ENCODE peak calls at places on chromosomes 1 and 21, in six cellular contexts. L, J, D, Q, T and N are unnamed samples.

GRCh38 chr1:184889902-184890301 is 84.4 kb downstream of the NIBAN1 start:
- DNase-seq in L (no peak), J (no peak), D (no peak), Q (no peak), T (no peak), N (no peak)

GRCh38 chr1:31371560-31371959 is 1.3 kb downstream of the FABP3 start:
- DNase-seq in L (no peak), J (no peak), D (no peak), Q (no peak), T (no peak), N (no peak)

GRCh38 chr1:59293849-59294248 is 3.0 kb upstream of the FGGY start:
- DNase-seq in L (no peak), J (no peak), D (no peak), Q (no peak), T (no peak), N (no peak)

GRCh38 chr1:29752141-29752540 is 515.8 kb downstream of the PTPRU start:
- DNase-seq in L (no peak), J (no peak), D (peak; percentile 78), Q (no peak), T (no peak), N (peak; percentile 47)

GRCh38 chr1:100606438-100606837 is 68.5 kb downstream of the GPR88 start:
- DNase-seq in L (no peak), J (peak; percentile 40), D (no peak), Q (no peak), T (no peak), N (no peak)

GRCh38 chr1:30198805-30199403 is 524.5 kb downstream of the MATN1 start:
- DNase-seq in L (peak; percentile 56), J (no peak), D (no peak), Q (no peak), T (no peak), N (no peak)

GRCh38 chr1:101187287-101187686 is 49.5 kb upstream of the S1PR1 start:
- DNase-seq in L (no peak), J (no peak), D (no peak), Q (no peak), T (no peak), N (no peak)

GRCh38 chr1:61056674-61057439 is 25.5 kb upstream of the NFIA start:
- DNase-seq in L (peak; percentile 30), J (no peak), D (peak; percentile 51), Q (no peak), T (peak; percentile 65), N (peak; percentile 71)

GRCh38 chr1:61674221-61674620 is 50.7 kb downstream of the TM2D1 start:
- DNase-seq in L (no peak), J (no peak), D (no peak), Q (no peak), T (no peak), N (no peak)

GRCh38 chr1:40078512-40079333 is 18.3 kb downstream of the PPT1 start:
- DNase-seq in L (peak; percentile 69), J (peak; percentile 76), D (peak; percentile 51), Q (no peak), T (peak; percentile 24), N (peak; percentile 47)

GRCh38 chr1:151680391-151680790 is 36.2 kb downstream of the CELF3 start:
- DNase-seq in L (no peak), J (no peak), D (no peak), Q (no peak), T (no peak), N (no peak)

GRCh38 chr1:40256401-40257084 is 1.5 kb upstream of the ZMPSTE24 start:
- DNase-seq in L (no peak), J (no peak), D (no peak), Q (no peak), T (no peak), N (no peak)

GRCh38 chr1:207698822-207699483 is 52.9 kb upstream of the CD46 start:
- DNase-seq in L (peak; percentile 30), J (peak; percentile 78), D (peak; percentile 61), Q (peak; percentile 38), T (peak; percentile 27), N (no peak)

GRCh38 chr1:198906739-198907422 is 268.0 kb downstream of the PTPRC start:
- DNase-seq in L (no peak), J (no peak), D (no peak), Q (no peak), T (no peak), N (no peak)

GRCh38 chr1:29836626-29837305 is 600.4 kb downstream of the PTPRU start:
- DNase-seq in L (no peak), J (no peak), D (no peak), Q (no peak), T (no peak), N (no peak)

DNA sequence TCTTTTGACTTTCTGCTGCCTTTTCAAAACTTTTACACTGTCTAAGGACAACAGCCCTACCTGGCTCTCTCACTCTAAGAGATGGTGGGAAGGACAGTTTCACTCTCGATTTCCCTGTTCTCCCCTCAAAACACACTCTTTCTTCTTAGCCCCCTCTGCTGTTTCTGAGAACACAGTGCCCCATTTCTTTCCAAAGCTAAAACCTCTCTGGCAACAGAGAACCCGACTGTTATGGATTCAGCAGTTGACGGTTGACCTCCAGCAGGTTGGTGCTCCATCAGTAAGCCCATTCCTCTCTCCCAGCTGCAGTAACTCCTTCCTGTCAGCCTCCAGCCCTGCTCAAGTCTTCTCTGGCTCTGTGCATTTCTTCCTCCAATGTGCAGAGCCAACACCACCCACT is 88.2 kb upstream of the ABCD3 start:
- DNase-seq in L (no peak), J (peak; percentile 32), D (no peak), Q (no peak), T (no peak), N (no peak)
- TF ChIP-seq CTCF in L (no peak), J (no peak), D (no peak), Q (peak; percentile 57), T (no peak), N (peak; percentile 15)

GRCh38 chr21:45542242-45542666 is at the start of gene SLC19A1:
- DNase-seq in L (peak; percentile 98), J (peak; percentile 69), D (peak; percentile 80), Q (no peak), T (peak; percentile 45), N (peak; percentile 61)
- TF ChIP-seq CTCF in L (no peak), J (no peak), D (no peak), Q (no peak), T (peak; percentile 17), N (peak; percentile 12)

DNA sequence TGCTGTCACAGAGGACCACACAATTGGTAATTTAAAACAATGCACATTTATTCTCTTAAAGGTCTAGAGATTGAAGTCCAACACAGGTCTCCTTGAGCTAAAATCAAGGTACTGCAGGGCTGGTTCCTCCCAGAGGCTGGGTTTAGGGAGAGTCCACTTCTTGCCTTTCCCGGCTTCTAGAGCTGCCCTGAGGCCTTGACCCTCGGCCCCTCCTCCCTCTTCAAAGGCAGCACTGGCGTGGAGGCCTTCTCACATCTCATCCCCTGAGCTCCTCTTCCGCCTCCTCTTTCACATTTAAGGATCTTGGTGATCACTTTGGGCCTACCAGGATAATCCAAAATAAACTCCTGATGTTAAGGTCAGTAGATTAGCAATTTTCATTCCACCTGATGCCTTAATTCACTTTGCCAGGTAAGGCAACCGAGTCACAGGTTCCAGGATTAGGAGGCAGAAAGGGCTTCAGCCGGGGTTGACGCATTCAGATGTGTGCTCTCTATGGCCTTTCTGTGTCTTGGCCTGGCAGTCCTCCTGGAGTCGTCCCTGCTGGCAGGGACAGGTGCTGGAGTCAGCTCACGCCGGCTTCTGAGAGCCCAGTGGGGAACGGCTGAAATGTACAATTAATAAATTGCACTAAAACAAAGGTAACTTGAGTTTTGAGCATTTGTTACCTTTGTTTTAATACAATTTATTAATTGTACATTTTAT is 61.2 kb upstream of the ABCG1 start:
- DNase-seq in L (no peak), J (no peak), D (peak; percentile 38), Q (no peak), T (no peak), N (peak; percentile 14)
- TF ChIP-seq CTCF in L (no peak), J (no peak), D (no peak), Q (no peak), T (no peak), N (no peak)

DNA sequence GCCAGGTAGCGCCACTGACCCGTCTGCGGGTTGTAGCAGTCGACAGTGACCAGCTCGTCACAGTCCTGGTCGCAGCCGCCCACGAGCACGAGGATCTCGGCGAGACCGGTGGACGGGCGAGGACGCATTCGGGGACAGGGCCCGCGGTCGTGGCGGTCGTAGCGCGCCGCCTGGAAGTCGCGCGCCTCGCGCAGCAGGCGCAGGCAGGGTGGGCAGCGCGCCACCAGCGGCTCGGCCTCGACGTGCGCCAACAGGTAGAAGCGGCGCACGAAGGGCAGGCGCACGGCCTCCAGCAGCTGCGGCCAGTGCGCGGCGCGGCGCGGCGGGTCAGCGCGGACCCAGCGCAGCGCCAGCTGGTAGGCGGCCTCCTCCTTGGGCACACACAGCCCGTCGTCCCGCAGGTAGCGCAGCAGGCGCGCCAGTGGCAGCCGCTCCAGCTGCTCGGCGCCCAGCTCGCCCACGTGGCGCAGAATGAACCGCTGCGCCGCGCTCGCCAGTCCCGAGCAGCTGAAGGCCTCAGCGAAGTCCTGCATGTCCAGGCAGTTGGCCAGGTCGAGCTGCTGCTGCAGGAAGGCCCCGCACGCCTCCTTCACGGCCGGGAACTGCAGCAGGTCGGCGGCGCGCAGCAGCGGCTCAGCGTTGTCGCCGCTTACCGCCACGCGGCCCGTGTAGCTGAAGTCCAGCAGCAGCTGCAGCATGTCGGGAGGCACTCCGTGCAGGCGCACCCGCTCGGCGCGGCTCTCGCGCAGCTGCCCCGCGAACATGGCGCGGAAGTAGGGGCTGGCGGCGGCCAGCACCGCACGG is 602 bp downstream of the KLHL21 start:
- DNase-seq in L (no peak), J (peak; percentile 22), D (peak; percentile 44), Q (no peak), T (peak; percentile 66), N (no peak)
- TF ChIP-seq CTCF in L (peak; percentile 5), J (no peak), D (no peak), Q (no peak), T (no peak), N (no peak)